ENCODE peak calls at places on chromosomes 3 and 15, in seven cellular contexts. O is heart right ventricle, X is psoas muscle, K is GM06990, R is GM12865, Z is cardiac fibroblast, A is lower leg skin. S is an unnamed sample.

GRCh38 chr15:24955549-24955929 is 752 bp downstream of the SNRPN start:
- DNase-seq in O (peak; percentile 30), X (peak; percentile 60), K (peak; percentile 20), R (peak; percentile 2), Z (no peak), A (no peak), S (no peak)

GRCh38 chr3:11764931-11765363 is 81.7 kb downstream of the TAMM41 start:
- DNase-seq in O (no peak), X (no peak), K (no peak), R (no peak), Z (peak; percentile 88), A (no peak), S (peak; percentile 59)

GRCh38 chr3:151609491-151609890 is 124.2 kb upstream of the AADACL2 start:
- DNase-seq in O (no peak), X (no peak), K (no peak), R (no peak), Z (no peak), A (no peak), S (no peak)

GRCh38 chr15:92901053-92901761 is 1.1 kb downstream of the CHD2 start:
- DNase-seq in O (no peak), X (no peak), K (no peak), R (no peak), Z (peak; percentile 43), A (no peak), S (no peak)

GRCh38 chr3:119279101-119279554 is 15.1 kb upstream of the ARHGAP31 start:
- DNase-seq in O (peak; percentile 74), X (no peak), K (no peak), R (no peak), Z (peak; percentile 20), A (no peak), S (no peak)

GRCh38 chr3:67357610-67358458 is 296.6 kb downstream of the SUCLG2 start:
- DNase-seq in O (no peak), X (no peak), K (no peak), R (peak; percentile 26), Z (peak; percentile 49), A (no peak), S (peak; percentile 19)

GRCh38 chr15:42344763-42345162 is 14.5 kb upstream of the CAPN3 start:
- DNase-seq in O (no peak), X (no peak), K (no peak), R (no peak), Z (peak; percentile 96), A (no peak), S (peak; percentile 78)

GRCh38 chr15:31824009-31824408 is 206.3 kb upstream of the CHRNA7 start:
- DNase-seq in O (no peak), X (no peak), K (no peak), R (no peak), Z (no peak), A (no peak), S (no peak)

GRCh38 chr3:156474560-156475389 is 80.1 kb downstream of the SSR3 start:
- DNase-seq in O (no peak), X (no peak), K (no peak), R (peak; percentile 13), Z (no peak), A (no peak), S (no peak)

GRCh38 chr15:84669726-84670125 is 11.7 kb upstream of the NMB start:
- DNase-seq in O (no peak), X (no peak), K (no peak), R (no peak), Z (no peak), A (no peak), S (peak; percentile 83)

GRCh38 chr15:52261498-52262242 is 33.9 kb downstream of the MYO5C start:
- DNase-seq in O (peak; percentile 40), X (peak; percentile 63), K (peak; percentile 80), R (peak; percentile 96), Z (peak; percentile 88), A (peak; percentile 67), S (peak; percentile 82)

GRCh38 chr3:141797167-141797773 is 34.1 kb downstream of the GRK7 start:
- DNase-seq in O (peak; percentile 80), X (peak; percentile 80), K (peak; percentile 47), R (peak; percentile 20), Z (peak; percentile 61), A (no peak), S (peak; percentile 30)

GRCh38 chr3:45026038-45026437 is at the start of gene CLEC3B:
- DNase-seq in O (peak; percentile 79), X (peak; percentile 81), K (no peak), R (no peak), Z (peak; percentile 72), A (no peak), S (peak; percentile 67)

GRCh38 chr15:68556139-68556990 is 22.4 kb upstream of the CORO2B start:
- DNase-seq in O (no peak), X (no peak), K (no peak), R (no peak), Z (no peak), A (no peak), S (no peak)

GRCh38 chr15:68620721-68621528 is 42.1 kb downstream of the CORO2B start:
- DNase-seq in O (peak; percentile 86), X (peak; percentile 95), K (no peak), R (no peak), Z (peak; percentile 99), A (peak; percentile 88), S (peak; percentile 98)

DNA sequence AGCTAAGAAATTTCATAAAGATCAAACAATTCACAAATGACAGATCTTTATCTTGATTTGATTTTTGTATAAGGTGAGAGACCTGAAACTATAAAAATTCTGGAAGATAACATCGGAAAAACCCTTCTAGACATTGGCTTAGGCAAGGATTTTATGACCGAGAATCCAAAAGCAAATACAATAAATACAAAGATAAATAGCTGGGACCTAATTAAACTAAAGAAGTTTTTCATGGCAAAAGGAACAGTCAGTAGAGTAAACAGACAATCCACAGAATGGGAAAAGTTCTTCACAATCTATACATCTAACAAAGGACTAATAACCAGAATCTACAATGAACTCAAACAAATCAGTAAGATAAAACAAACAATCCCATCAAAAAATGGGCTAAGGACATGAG is 116.9 kb upstream of the BCHE start:
- DNase-seq in O (no peak), X (no peak), K (no peak), R (no peak), Z (no peak), A (no peak), S (no peak)
- TF ChIP-seq CTCF in O (no peak), X (no peak), K (no peak), R (no peak), Z (no peak), A (no peak), S (no peak)

GRCh38 chr3:139935071-139935865 is at the start of gene CLSTN2:
- DNase-seq in O (peak; percentile 78), X (peak; percentile 86), K (peak; percentile 39), R (peak; percentile 40), Z (peak; percentile 25), A (peak; percentile 29), S (peak; percentile 12)
- H3K4me3 ChIP-seq in O (peak within 1 kb of the TSS; percentile 56), X (peak within 1 kb of the TSS; percentile 63), K (peak within 1 kb of the TSS; percentile 37), R (no peak within 1 kb of the TSS), Z (peak within 1 kb of the TSS; percentile 14), A (peak within 1 kb of the TSS; percentile 10), S (peak within 1 kb of the TSS; percentile 20)

GRCh38 chr3:79765854-79766253 is 1.9 kb downstream of the ROBO1 start:
- DNase-seq in O (no peak), X (no peak), K (no peak), R (no peak), Z (no peak), A (no peak), S (no peak)

GRCh38 chr3:79766474-79767193 is 1.2 kb downstream of the ROBO1 start:
- DNase-seq in O (no peak), X (no peak), K (no peak), R (no peak), Z (peak; percentile 2), A (no peak), S (no peak)

GRCh38 chr3:79769234-79769633 is 1.4 kb upstream of the ROBO1 start:
- DNase-seq in O (no peak), X (no peak), K (no peak), R (no peak), Z (no peak), A (no peak), S (no peak)

GRCh38 chr3:79767953-79768282 is at the start of gene ROBO1:
- DNase-seq in O (no peak), X (no peak), K (no peak), R (no peak), Z (no peak), A (no peak), S (no peak)

GRCh38 chr3:79767194-79767952 is 425 bp downstream of the ROBO1 start:
- DNase-seq in O (no peak), X (no peak), K (no peak), R (no peak), Z (peak; percentile 20), A (no peak), S (no peak)
- TF ChIP-seq CTCF in O (no peak), X (no peak), K (no peak), R (no peak), Z (no peak), A (no peak), S (no peak)

GRCh38 chr3:63910873-63911272 is 1.3 kb downstream of the SCAANT1 start:
- DNase-seq in O (no peak), X (no peak), K (no peak), R (peak; percentile 56), Z (peak; percentile 48), A (no peak), S (no peak)
- H3K4me3 ChIP-seq in O (peak overlapping the region; percentile 97), X (peak overlapping the region; percentile 85), K (peak overlapping the region; percentile 75), R (peak overlapping the region; percentile 91), Z (peak overlapping the region; percentile 68), A (no peak overlapping the region), S (peak overlapping the region; percentile 70)

DNA sequence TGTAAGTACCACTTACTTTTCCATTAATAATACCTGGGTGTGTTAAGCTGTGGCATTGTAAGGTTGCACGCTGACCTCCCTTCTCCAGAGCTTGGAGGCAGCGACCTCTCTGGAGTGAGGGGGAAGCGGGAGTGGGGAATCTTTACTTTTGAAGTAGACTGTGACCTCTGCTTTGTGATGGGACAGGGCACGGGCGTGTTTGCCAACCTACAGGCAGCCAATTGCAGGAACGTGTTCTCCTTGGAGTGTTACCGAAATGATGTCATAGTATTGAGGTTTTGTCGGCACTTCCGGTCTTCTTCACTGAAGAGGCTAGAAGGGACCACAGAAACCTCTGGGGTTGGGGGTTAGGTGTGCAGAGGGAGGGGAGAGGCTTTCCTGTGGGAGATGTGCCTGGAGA is 227.3 kb upstream of the C2CD4B start:
- DNase-seq in O (peak; percentile 20), X (peak; percentile 68), K (peak; percentile 8), R (peak; percentile 5), Z (peak; percentile 35), A (no peak), S (peak; percentile 41)
- TF ChIP-seq CTCF in O (no peak), X (no peak), K (no peak), R (no peak), Z (no peak), A (no peak), S (no peak)

S was measured in foreskin fibroblast.